ENCODE peak calls at places on chromosomes 6 and 20, in five cellular contexts. P, Q, A, Z and N are unnamed samples.

GRCh38 chr6:130928158-130928917 is 101.1 kb downstream of the SMLR1 start:
- DNase-seq in P (no peak), Q (no peak), A (no peak), Z (no peak), N (no peak)

GRCh38 chr20:50642288-50642803 is 49.0 kb downstream of the RIPOR3 start:
- DNase-seq in P (no peak), Q (no peak), A (no peak), Z (no peak), N (no peak)

GRCh38 chr6:25694366-25694765 is 42.4 kb downstream of the SCGN start:
- DNase-seq in P (no peak), Q (no peak), A (no peak), Z (no peak), N (no peak)

GRCh38 chr20:46132705-46133120 is 14.6 kb downstream of the CD40 start:
- DNase-seq in P (peak), Q (peak), A (peak), Z (peak), N (peak)

GRCh38 chr6:17178754-17179153 is 76.9 kb downstream of the STMND1 start:
- DNase-seq in P (no peak), Q (no peak), A (no peak), Z (no peak), N (no peak)

GRCh38 chr6:75334266-75335040 is 49.9 kb upstream of the TMEM30A start:
- DNase-seq in P (no peak), Q (no peak), A (no peak), Z (no peak), N (no peak)

GRCh38 chr20:46087161-46087560 is 2.6 kb downstream of the NCOA5 start:
- DNase-seq in P (no peak), Q (no peak), A (no peak), Z (no peak), N (no peak)

GRCh38 chr6:122657601-122658000 is 47.4 kb downstream of the PKIB start:
- DNase-seq in P (no peak), Q (no peak), A (no peak), Z (no peak), N (peak)

GRCh38 chr6:1479095-1479494 is 89.7 kb downstream of the FOXF2 start:
- DNase-seq in P (no peak), Q (no peak), A (no peak), Z (no peak), N (no peak)

GRCh38 chr6:143745160-143746133 is 67.7 kb downstream of the PHACTR2 start:
- DNase-seq in P (no peak), Q (peak), A (peak), Z (no peak), N (peak)
- H3K4me3 ChIP-seq in P (peak), Q (no peak), A (peak), Z (peak), N (peak)

GRCh38 chr6:85798934-85799490 is 156.3 kb upstream of the SYNCRIP start:
- DNase-seq in P (no peak), Q (no peak), A (no peak), Z (no peak), N (no peak)

GRCh38 chr6:85802162-85802561 is 159.5 kb upstream of the SYNCRIP start:
- DNase-seq in P (no peak), Q (no peak), A (no peak), Z (no peak), N (no peak)

GRCh38 chr6:85795966-85796365 is 153.3 kb upstream of the SYNCRIP start:
- DNase-seq in P (no peak), Q (no peak), A (no peak), Z (no peak), N (no peak)

GRCh38 chr6:85792278-85792677 is 149.6 kb upstream of the SYNCRIP start:
- DNase-seq in P (no peak), Q (no peak), A (no peak), Z (no peak), N (no peak)

GRCh38 chr6:85797993-85798392 is 155.3 kb upstream of the SYNCRIP start:
- DNase-seq in P (no peak), Q (no peak), A (peak), Z (no peak), N (peak)
- H3K27ac ChIP-seq in P (no peak), Q (no peak), A (no peak), Z (no peak), N (no peak)

GRCh38 chr6:139446104-139446715 is 71.8 kb upstream of the CITED2 start:
- DNase-seq in P (no peak), Q (no peak), A (no peak), Z (no peak), N (no peak)

GRCh38 chr6:139442188-139442625 is 67.8 kb upstream of the CITED2 start:
- DNase-seq in P (no peak), Q (no peak), A (no peak), Z (no peak), N (no peak)

GRCh38 chr6:139446768-139447167 is 72.3 kb upstream of the CITED2 start:
- DNase-seq in P (no peak), Q (no peak), A (no peak), Z (no peak), N (no peak)

GRCh38 chr6:139439278-139439813 is 64.9 kb upstream of the CITED2 start:
- DNase-seq in P (no peak), Q (no peak), A (no peak), Z (no peak), N (no peak)

GRCh38 chr6:139443226-139444112 is 69.0 kb upstream of the CITED2 start:
- DNase-seq in P (no peak), Q (no peak), A (no peak), Z (no peak), N (no peak)
- H3K4me3 ChIP-seq in P (no peak), Q (no peak), A (no peak), Z (no peak), N (no peak)

DNA sequence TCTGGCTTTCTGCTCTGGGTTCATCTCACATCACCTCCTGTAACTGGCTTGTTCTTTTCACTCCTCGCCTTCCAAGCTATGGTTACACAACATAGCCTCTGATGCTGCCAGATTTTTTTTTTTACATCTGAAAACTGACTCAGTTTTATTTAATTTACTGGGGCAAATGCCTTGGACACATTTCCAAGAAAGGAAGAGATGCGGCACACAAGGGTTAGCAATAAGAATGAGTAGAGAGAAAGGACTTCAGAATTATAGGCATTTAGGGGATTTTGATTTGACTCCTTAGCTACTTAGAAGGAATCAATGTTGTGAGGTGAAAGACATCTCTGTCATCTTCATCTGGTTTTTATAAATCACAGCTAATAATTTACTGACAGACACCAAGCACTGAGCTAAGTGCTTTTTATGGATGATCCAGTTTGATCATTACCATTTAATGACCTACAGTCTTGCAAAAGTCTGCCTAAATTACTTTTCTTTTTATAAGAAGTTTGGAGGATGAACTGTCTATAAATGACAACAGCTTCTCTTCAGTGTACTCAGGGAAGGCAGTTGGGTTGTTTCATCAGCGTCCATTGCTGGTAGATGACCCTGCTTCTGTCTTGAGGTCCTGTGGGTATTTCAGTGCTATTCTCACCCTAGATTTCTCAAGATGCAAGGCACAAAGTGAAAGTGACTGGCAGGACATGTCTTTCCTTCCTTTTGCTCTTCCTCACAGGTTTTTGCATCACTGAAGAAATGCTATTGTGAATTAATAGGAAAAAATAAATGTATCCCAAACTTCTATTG is 31.1 kb downstream of the LAMA4 start:
- DNase-seq in P (no peak), Q (no peak), A (no peak), Z (no peak), N (no peak)
- H3K27ac ChIP-seq in P (no peak), Q (no peak), A (peak), Z (peak), N (no peak)

GRCh38 chr6:34021839-34022190 is 124.1 kb downstream of the GRM4 start:
- DNase-seq in P (no peak), Q (no peak), A (peak), Z (no peak), N (peak)
- H3K4me3 ChIP-seq in P (no peak), Q (no peak), A (peak), Z (no peak), N (no peak)

GRCh38 chr20:58690851-58691250 is 1.7 kb upstream of the NPEPL1 start:
- DNase-seq in P (peak), Q (no peak), A (no peak), Z (no peak), N (no peak)

GRCh38 chr20:58691773-58692578 is 624 bp upstream of the NPEPL1 start:
- DNase-seq in P (peak), Q (peak), A (peak), Z (no peak), N (no peak)

GRCh38 chr20:58688838-58689237 is 3.8 kb upstream of the NPEPL1 start:
- DNase-seq in P (peak), Q (no peak), A (no peak), Z (no peak), N (no peak)

GRCh38 chr20:58691405-58691772 is 1.2 kb upstream of the NPEPL1 start:
- DNase-seq in P (no peak), Q (no peak), A (no peak), Z (no peak), N (no peak)

DNA sequence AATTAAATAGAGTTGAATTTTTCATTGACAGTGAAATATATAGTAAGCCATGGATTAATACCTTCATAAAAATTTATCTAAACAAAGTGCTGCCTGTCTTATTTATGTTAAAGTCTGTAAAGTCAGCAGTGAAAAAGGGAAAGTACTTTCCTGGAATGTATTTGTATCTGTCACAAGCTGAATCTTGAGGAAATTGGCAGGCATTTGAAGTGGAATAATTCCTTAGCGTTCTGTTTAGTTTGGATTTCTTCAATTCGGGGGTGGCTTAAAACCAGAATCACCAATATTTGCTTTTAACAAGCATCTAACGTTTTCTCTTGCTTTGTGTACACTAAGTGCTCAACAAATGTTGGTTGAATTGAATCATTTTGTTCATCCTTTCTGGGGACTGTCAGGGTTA is 2.2 kb upstream of the NPEPL1 start:
- DNase-seq in P (no peak), Q (no peak), A (no peak), Z (no peak), N (no peak)
- H3K27ac ChIP-seq in P (no peak), Q (peak), A (no peak), Z (peak), N (no peak)

DNA sequence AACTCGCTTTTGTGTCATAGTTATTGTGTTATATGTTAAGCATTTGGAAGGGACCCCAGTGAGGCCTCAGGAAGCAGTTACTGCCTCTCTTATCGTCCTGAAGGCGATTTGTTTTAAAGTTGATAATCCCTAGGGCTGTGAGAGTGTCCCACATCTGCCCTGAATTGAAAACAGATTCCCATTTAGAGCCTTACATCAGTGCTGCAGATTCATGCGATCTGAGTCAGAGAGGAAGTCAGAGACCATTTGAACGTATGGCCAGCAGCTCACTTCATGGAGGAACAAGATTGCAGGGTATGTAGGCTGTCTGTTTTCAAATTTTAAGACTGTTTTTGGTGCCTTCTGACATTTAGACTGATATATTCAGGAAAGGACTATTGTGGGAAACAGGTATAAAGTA is 70.6 kb upstream of the SASH1 start:
- DNase-seq in P (no peak), Q (no peak), A (no peak), Z (no peak), N (no peak)
- H3K4me3 ChIP-seq in P (no peak), Q (no peak), A (no peak), Z (no peak), N (no peak)

DNA sequence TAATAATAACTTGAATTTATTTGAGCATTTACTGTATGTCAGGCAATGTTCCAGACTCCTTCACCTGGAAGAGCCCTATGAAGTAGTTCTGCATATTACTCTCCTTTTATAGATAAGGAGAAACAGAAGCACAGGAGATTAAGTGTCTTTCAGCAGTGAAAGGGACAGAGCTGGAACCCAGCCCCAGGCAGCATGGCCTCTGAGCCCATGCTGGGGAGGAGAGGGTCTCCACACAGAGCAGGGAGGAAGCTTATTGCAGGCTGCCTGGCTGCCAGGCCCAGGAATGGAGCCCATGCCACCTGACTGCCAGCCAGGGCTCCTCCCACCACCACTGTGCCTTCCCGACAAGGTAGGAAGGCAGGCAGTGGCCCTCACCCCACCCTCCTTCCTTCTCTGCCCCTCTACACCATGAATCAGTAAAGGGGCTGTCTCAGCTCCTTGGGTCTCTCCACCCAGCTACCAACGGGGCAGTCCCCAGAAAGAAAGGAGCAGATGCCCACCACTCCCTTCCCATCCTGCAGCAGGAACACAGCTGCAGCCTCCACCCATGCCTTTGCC is 42.0 kb downstream of the TFEB start:
- DNase-seq in P (no peak), Q (no peak), A (no peak), Z (no peak), N (no peak)
- H3K27ac ChIP-seq in P (peak), Q (no peak), A (no peak), Z (no peak), N (no peak)

GRCh38 chr20:25624500-25624939 is 706 bp upstream of the NANP start:
- DNase-seq in P (no peak), Q (no peak), A (no peak), Z (no peak), N (no peak)

GRCh38 chr20:25623225-25623735 is 534 bp downstream of the NANP start:
- DNase-seq in P (no peak), Q (peak), A (peak), Z (peak), N (peak)

GRCh38 chr20:25622450-25623224 is 1.2 kb downstream of the NANP start:
- DNase-seq in P (no peak), Q (no peak), A (no peak), Z (no peak), N (no peak)

GRCh38 chr20:25623736-25624499 is at the start of gene NANP:
- DNase-seq in P (peak), Q (peak), A (peak), Z (peak), N (peak)

DNA sequence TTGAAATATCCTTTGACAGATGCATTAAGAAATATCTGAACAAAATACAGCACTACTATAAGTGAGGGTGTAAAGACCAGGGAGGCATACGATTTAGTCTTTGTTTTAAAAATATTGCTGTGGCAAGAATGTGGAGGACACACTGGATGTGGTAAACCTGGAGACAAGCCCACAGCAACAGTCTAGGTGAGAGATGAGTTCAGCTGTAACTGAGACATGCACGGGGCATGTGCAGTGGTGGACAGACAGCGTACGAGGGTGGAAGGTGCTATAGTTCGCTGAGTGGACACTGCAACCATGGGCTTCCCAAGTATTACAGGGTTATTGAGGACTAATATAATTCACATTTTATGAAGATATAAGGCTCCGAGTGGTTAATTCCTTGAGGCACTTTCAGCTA is 1.8 kb downstream of the NANP start:
- DNase-seq in P (no peak), Q (no peak), A (no peak), Z (no peak), N (no peak)
- H3K4me3 ChIP-seq in P (peak), Q (no peak), A (no peak), Z (no peak), N (no peak)